ENCODE peak calls at places on chromosome 3, in six cellular contexts. J is tibial artery; C is effector memory CD4-positive, alpha-beta T cell; A is dorsolateral prefrontal cortex; Z is right lobe of liver; R is kidney. K is an unnamed sample.
A peak's percentile ranks its signal among the peaks of the same experiment; 100 is the strongest.

GRCh38 chr3:128282392-128283196 is 129.3 kb downstream of the EEFSEC start:
- DNase-seq in C (no peak), Z (peak; percentile 73), R (peak; percentile 85), J (peak; percentile 79), A (peak; percentile 38), K (peak; percentile 58)

GRCh38 chr3:102614580-102614979 is 179.8 kb downstream of the ZPLD1 start:
- DNase-seq in R (no peak), J (no peak), C (no peak), A (no peak), Z (no peak), K (no peak)

GRCh38 chr3:14549256-14549931 is 9.3 kb upstream of the GRIP2 start:
- DNase-seq in A (no peak), Z (peak; percentile 41), J (no peak), R (peak; percentile 15), C (no peak), K (no peak)

GRCh38 chr3:193030276-193030675 is 112.6 kb upstream of the MB21D2 start:
- DNase-seq in Z (no peak), A (no peak), J (no peak), C (no peak), R (no peak), K (no peak)

GRCh38 chr3:150890320-150890719 is 14.9 kb downstream of the MINDY4B start:
- DNase-seq in J (no peak), Z (no peak), A (no peak), R (no peak), C (no peak), K (no peak)

GRCh38 chr3:164903820-164904451 is 174.4 kb downstream of the SI start:
- DNase-seq in J (no peak), R (no peak), Z (no peak), A (no peak), C (no peak), K (no peak)

GRCh38 chr3:121545049-121545563 is 682 bp downstream of the POLQ start:
- DNase-seq in A (no peak), C (no peak), Z (no peak), J (no peak), R (no peak), K (no peak)

GRCh38 chr3:193347507-193348501 is 30.7 kb downstream of the ATP13A5 start:
- DNase-seq in C (no peak), A (no peak), Z (no peak), J (no peak), R (no peak), K (no peak)

GRCh38 chr3:65356331-65357286 is 668.8 kb upstream of the ADAMTS9 start:
- DNase-seq in R (peak; percentile 73), Z (no peak), J (no peak), C (no peak), A (no peak), K (peak; percentile 64)

GRCh38 chr3:72143322-72143721 is 358.4 kb upstream of the PROK2 start:
- DNase-seq in C (no peak), R (no peak), J (no peak), Z (no peak), A (no peak), K (no peak)

GRCh38 chr3:72767927-72768880 is 80.0 kb downstream of the SHQ1 start:
- DNase-seq in C (no peak), R (no peak), A (no peak), J (no peak), Z (no peak), K (no peak)

GRCh38 chr3:25594007-25594502 is 70.7 kb downstream of the TOP2B start:
- DNase-seq in R (peak; percentile 65), C (no peak), Z (no peak), J (no peak), A (no peak), K (no peak)

GRCh38 chr3:58973796-58974195 is 76.0 kb downstream of the CFAP20DC start:
- DNase-seq in R (no peak), C (no peak), Z (no peak), A (no peak), J (no peak), K (no peak)

GRCh38 chr3:100525753-100526612 is 33.6 kb downstream of the TMEM45A start:
- DNase-seq in C (no peak), A (no peak), Z (no peak), R (no peak), J (no peak), K (no peak)

GRCh38 chr3:49279376-49279775 is 2.3 kb upstream of the C3orf62 start:
- DNase-seq in J (no peak), Z (no peak), C (no peak), A (no peak), R (no peak), K (no peak)

GRCh38 chr3:55486101-55486856 is 827 bp downstream of the WNT5A start:
- DNase-seq in A (peak; percentile 57), J (no peak), R (peak; percentile 90), Z (peak; percentile 83), C (no peak), K (peak; percentile 89)

GRCh38 chr3:172404237-172404962 is 43.9 kb downstream of the GHSR start:
- DNase-seq in A (no peak), Z (no peak), C (no peak), J (no peak), R (no peak), K (no peak)

GRCh38 chr3:99131876-99132275 is 230.4 kb upstream of the DCBLD2 start:
- DNase-seq in Z (no peak), R (no peak), C (no peak), J (no peak), A (no peak), K (no peak)

GRCh38 chr3:183370391-183370790 is 58.0 kb downstream of the MCF2L2 start:
- DNase-seq in R (no peak), J (no peak), C (no peak), A (no peak), Z (no peak), K (no peak)

GRCh38 chr3:194808709-194809108 is 123.0 kb downstream of the FAM43A start:
- DNase-seq in J (no peak), C (no peak), Z (no peak), A (no peak), R (no peak), K (no peak)

GRCh38 chr3:101695779-101696372 is 9.4 kb upstream of the RPL24 start:
- DNase-seq in A (no peak), R (no peak), J (no peak), C (no peak), Z (no peak), K (no peak)

DNA sequence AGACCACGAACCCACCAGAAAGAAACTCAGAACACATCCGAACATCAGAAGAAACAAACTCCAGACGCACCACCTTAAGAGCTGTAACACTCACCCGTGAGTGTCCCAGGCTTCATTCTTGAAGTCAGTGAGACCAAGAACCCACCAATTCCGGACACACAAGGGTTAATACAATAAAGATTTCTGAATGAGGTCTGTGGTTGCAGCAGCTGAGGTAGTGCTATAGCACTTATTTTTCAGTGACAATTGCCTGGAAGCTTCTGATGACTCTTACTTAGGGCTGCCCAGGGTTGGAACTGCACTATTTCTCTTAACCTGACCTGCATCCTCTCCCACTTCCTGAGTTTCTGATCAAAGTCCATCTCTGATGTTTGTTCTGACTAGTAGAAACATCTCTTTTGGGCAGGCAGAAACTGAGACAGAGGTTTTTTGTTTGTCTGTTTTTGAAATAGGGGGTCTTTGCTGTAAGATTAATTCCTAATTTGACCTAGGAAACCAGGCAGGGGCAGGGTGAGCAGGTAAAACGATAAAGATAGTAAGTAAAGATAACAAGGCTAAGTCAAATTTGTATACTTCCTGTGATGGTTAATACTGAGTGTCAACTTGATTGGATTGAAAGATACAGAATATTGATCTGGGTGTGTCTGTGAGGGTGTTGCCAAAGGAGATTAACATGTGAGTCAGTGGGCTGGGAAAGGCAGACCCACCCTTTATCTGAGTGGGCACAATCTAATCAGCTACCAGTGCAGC is 169.1 kb downstream of the GAP43 start:
- DNase-seq in R (no peak), A (no peak), J (no peak), C (peak; percentile 19), Z (no peak), K (no peak)
- H3K27ac ChIP-seq in R (no peak overlapping the region), A (no peak overlapping the region), J (no peak overlapping the region), C (no peak overlapping the region), Z (peak overlapping the region; percentile 1), K (no peak overlapping the region)

DNA sequence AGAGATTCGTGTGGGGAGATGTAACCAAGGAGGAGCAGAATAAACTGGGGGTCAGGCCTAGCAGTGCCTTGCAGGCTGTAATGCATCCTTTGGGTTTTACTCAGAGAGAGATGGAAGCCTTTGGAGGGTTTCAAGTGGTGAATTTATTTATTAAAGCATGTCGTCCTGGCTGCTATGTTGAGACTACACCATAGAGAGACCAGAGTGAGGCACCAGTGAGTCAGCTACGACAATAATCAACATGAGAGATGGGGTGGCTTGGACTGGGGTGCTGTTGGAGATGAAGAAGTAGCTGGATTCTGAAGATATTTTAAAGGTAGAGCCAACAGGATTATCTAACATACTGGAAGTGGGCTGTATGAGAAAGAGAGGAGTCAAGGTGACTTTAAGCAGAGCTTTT is 335.3 kb upstream of the ARHGEF26 start:
- DNase-seq in R (no peak), Z (no peak), A (no peak), C (no peak), J (no peak), K (no peak)
- H3K27ac ChIP-seq in R (no peak overlapping the region), Z (no peak overlapping the region), A (no peak overlapping the region), C (no peak overlapping the region), J (no peak overlapping the region), K (no peak overlapping the region)

DNA sequence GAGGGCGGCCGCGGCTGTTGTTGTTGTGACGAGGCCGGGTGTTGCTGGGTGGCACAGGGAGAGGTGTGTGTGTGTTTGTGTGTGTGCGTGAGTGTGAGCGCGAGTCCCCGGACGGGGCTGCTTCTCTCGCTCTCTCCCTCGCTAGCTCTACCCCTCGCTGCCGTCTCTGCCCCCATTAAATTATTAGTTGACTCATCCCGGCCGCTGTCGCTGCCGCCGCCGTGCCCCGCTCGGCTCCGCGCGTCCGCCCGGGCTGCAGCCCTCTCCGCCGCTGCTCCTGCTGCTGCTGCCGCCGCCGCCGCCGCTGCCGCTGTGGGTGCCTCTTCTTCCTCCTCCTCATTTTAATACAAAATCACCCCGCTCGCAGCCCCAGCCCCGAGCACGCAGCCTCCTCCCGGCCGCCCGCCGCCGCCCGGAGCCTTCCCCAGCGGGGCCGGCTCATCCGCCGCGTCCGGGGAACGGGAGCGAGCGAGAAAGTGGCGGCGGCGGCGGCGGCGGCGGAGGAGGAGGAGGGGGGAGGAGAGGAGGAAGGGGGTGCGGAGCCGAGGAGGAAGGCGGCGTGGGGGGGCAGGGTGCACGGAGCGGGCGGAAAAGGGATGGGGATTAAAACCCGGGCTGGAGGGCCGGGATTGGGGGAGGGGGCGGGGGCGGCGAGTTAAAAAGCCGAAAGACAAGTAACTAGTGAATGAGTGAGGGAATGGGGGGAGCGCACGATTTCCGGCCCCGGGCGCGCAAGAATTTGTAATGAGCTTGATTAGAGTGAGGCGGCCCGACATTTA is at the start of gene SATB1:
- DNase-seq in C (peak; percentile 40), A (peak; percentile 82), Z (peak; percentile 86), R (peak; percentile 95), J (peak; percentile 91), K (peak; percentile 95)
- H3K27ac ChIP-seq in C (peak within 1 kb of the TSS; percentile 86), A (peak within 1 kb of the TSS; percentile 89), Z (peak within 1 kb of the TSS; percentile 91), R (peak within 1 kb of the TSS; percentile 79), J (peak within 1 kb of the TSS; percentile 95), K (peak within 1 kb of the TSS; percentile 81)

GRCh38 chr3:170033489-170033888 is 4.3 kb upstream of the GPR160 start:
- DNase-seq in J (no peak), C (peak; percentile 43), A (no peak), R (no peak), Z (no peak), K (no peak)

GRCh38 chr3:170038434-170039110 is 777 bp downstream of the GPR160 start:
- DNase-seq in R (peak; percentile 76), A (no peak), Z (no peak), C (peak; percentile 1), J (no peak), K (peak; percentile 83)

GRCh38 chr3:170040283-170040907 is 2.6 kb downstream of the GPR160 start:
- DNase-seq in Z (no peak), A (no peak), R (no peak), J (no peak), C (no peak), K (no peak)

GRCh38 chr3:170043506-170043905 is 5.7 kb downstream of the GPR160 start:
- DNase-seq in C (no peak), R (no peak), J (no peak), A (no peak), Z (no peak), K (no peak)

GRCh38 chr3:170037463-170038433 is at the start of gene GPR160:
- DNase-seq in C (peak; percentile 64), A (peak; percentile 56), R (peak; percentile 94), Z (peak; percentile 88), J (peak; percentile 70), K (peak; percentile 95)
- H3K27ac ChIP-seq in C (peak within 1 kb of the TSS; percentile 48), A (no peak within 1 kb of the TSS), R (peak within 1 kb of the TSS; percentile 63), Z (peak within 1 kb of the TSS; percentile 67), J (no peak within 1 kb of the TSS), K (peak within 1 kb of the TSS; percentile 66)

K was measured in upper lobe of right lung.